ENCODE peak calls at places on chromosomes 4 and X, in ten cellular contexts. N, C, E, M, X, U, B, A, L and D are unnamed samples.

GRCh38 chr4:182764137-182764536 is 153.0 kb downstream of the DCTD start:
- DNase-seq in N (no peak), C (no peak), E (no peak), M (peak; percentile 57), X (no peak), U (no peak), B (no peak), A (no peak), L (no peak), D (no peak)

GRCh38 chr4:94895081-94895480 is 137.3 kb downstream of the BMPR1B start:
- DNase-seq in N (no peak), C (no peak), E (no peak), M (no peak), X (no peak), U (no peak), B (no peak), A (peak; percentile 7), L (no peak), D (no peak)

GRCh38 chrX:147699061-147699460 is 212.7 kb upstream of the FMR1 start:
- DNase-seq in N (peak; percentile 63), C (no peak), E (no peak), M (no peak), X (no peak), U (no peak), B (no peak), A (no peak), L (peak; percentile 7), D (no peak)

GRCh38 chrX:47501226-47502071 is 18.4 kb upstream of the ZNF41 start:
- DNase-seq in N (no peak), C (no peak), E (no peak), M (no peak), X (peak; percentile 62), U (no peak), B (peak; percentile 77), A (peak; percentile 85), L (peak; percentile 60), D (no peak)

GRCh38 chrX:118627084-118627758 is 100.2 kb upstream of the IL13RA1 start:
- DNase-seq in N (no peak), C (peak; percentile 68), E (no peak), M (no peak), X (no peak), U (peak; percentile 61), B (no peak), A (peak; percentile 11), L (peak; percentile 28), D (no peak)

GRCh38 chr4:23438764-23439163 is 451.1 kb downstream of the PPARGC1A start:
- DNase-seq in N (no peak), C (no peak), E (no peak), M (no peak), X (no peak), U (no peak), B (peak; percentile 15), A (peak; percentile 3), L (no peak), D (no peak)

GRCh38 chr4:83128235-83128929 is 13.9 kb upstream of the PLAC8 start:
- DNase-seq in N (no peak), C (no peak), E (no peak), M (no peak), X (peak; percentile 83), U (no peak), B (peak; percentile 71), A (peak; percentile 89), L (no peak), D (no peak)

GRCh38 chr4:87188063-87188462 is 32.4 kb downstream of the KLHL8 start:
- DNase-seq in N (no peak), C (peak; percentile 56), E (no peak), M (no peak), X (no peak), U (peak; percentile 19), B (no peak), A (peak; percentile 34), L (peak; percentile 30), D (no peak)

GRCh38 chr4:76964769-76965168 is 15.2 kb downstream of the SEPTIN11 start:
- DNase-seq in N (no peak), C (no peak), E (no peak), M (no peak), X (no peak), U (no peak), B (no peak), A (no peak), L (no peak), D (no peak)

GRCh38 chrX:102697506-102697905 is 14.7 kb upstream of the GPRASP2 start:
- DNase-seq in N (no peak), C (no peak), E (no peak), M (no peak), X (no peak), U (no peak), B (no peak), A (peak; percentile 60), L (peak; percentile 2), D (no peak)

GRCh38 chr4:14783011-14783877 is 219.0 kb upstream of the CPEB2 start:
- DNase-seq in N (no peak), C (no peak), E (no peak), M (no peak), X (no peak), U (no peak), B (peak; percentile 86), A (peak; percentile 90), L (no peak), D (no peak)

GRCh38 chr4:94342713-94343112 is at the start of gene HPGDS:
- DNase-seq in N (no peak), C (no peak), E (no peak), M (no peak), X (no peak), U (no peak), B (no peak), A (no peak), L (no peak), D (peak; percentile 18)

GRCh38 chr4:54566608-54567007 is 91.1 kb upstream of the KIT start:
- DNase-seq in N (no peak), C (no peak), E (no peak), M (no peak), X (no peak), U (no peak), B (no peak), A (no peak), L (peak; percentile 8), D (no peak)

GRCh38 chr4:38075370-38076152 is 115.4 kb downstream of the PTTG2 start:
- DNase-seq in N (no peak), C (no peak), E (no peak), M (peak; percentile 34), X (peak; percentile 41), U (no peak), B (no peak), A (peak; percentile 85), L (peak; percentile 31), D (peak; percentile 23)

GRCh38 chr4:4818440-4819212 is 40.8 kb upstream of the MSX1 start:
- DNase-seq in N (no peak), C (no peak), E (no peak), M (no peak), X (no peak), U (no peak), B (no peak), A (no peak), L (peak; percentile 36), D (no peak)

GRCh38 chr4:126124817-126125216 is 810.1 kb downstream of the FAT4 start:
- DNase-seq in N (no peak), C (no peak), E (no peak), M (no peak), X (no peak), U (no peak), B (no peak), A (no peak), L (no peak), D (no peak)

GRCh38 chr4:84319124-84319523 is 180.0 kb downstream of the NKX6-1 start:
- DNase-seq in N (no peak), C (no peak), E (peak; percentile 45), M (no peak), X (no peak), U (no peak), B (peak; percentile 6), A (peak; percentile 66), L (no peak), D (no peak)

GRCh38 chr4:13331827-13332226 is 152.3 kb downstream of the RAB28 start:
- DNase-seq in N (no peak), C (no peak), E (no peak), M (no peak), X (no peak), U (peak; percentile 15), B (no peak), A (no peak), L (no peak), D (no peak)

GRCh38 chr4:91257721-91258120 is 1046.0 kb upstream of the GRID2 start:
- DNase-seq in N (no peak), C (no peak), E (no peak), M (no peak), X (no peak), U (no peak), B (no peak), A (no peak), L (no peak), D (no peak)

GRCh38 chrX:122833230-122833629 is 350.8 kb upstream of the GRIA3 start:
- DNase-seq in N (no peak), C (no peak), E (no peak), M (no peak), X (no peak), U (peak; percentile 18), B (no peak), A (no peak), L (no peak), D (no peak)